ENCODE peak calls at places on chromosomes 2 and 18, in five cellular contexts. H, Y, Z, P and X are unnamed samples.
A peak's percentile ranks its signal among the peaks of the same experiment; 100 is the strongest.

GRCh38 chr2:143528021-143528420 is 398.8 kb downstream of the ARHGAP15 start:
- DNase-seq in H (no peak), Y (no peak), Z (no peak), P (no peak), X (no peak)

GRCh38 chr2:40450066-40450841 is 1.6 kb downstream of the SLC8A1 start:
- DNase-seq in H (no peak), Y (no peak), Z (no peak), P (no peak), X (no peak)

GRCh38 chr2:162221064-162221463 is 22.2 kb downstream of the FAP start:
- DNase-seq in H (peak; percentile 43), Y (peak; percentile 60), Z (peak; percentile 82), P (peak; percentile 47), X (peak; percentile 90)

GRCh38 chr2:113158884-113159553 is 14.8 kb upstream of the PSD4 start:
- DNase-seq in H (no peak), Y (no peak), Z (no peak), P (no peak), X (peak; percentile 30)

GRCh38 chr18:32930695-32931301 is 158.0 kb upstream of the KLHL14 start:
- DNase-seq in H (no peak), Y (no peak), Z (no peak), P (no peak), X (no peak)

GRCh38 chr2:71545572-71546274 is 92.4 kb downstream of the DYSF start:
- DNase-seq in H (peak; percentile 12), Y (peak; percentile 85), Z (peak; percentile 74), P (peak; percentile 66), X (no peak)

GRCh38 chr2:3138621-3139020 is 239.0 kb downstream of the EIPR1 start:
- DNase-seq in H (no peak), Y (no peak), Z (no peak), P (no peak), X (peak; percentile 71)

GRCh38 chr2:62966995-62967394 is 83.6 kb upstream of the OTX1 start:
- DNase-seq in H (no peak), Y (no peak), Z (no peak), P (no peak), X (no peak)

GRCh38 chr18:68445668-68446426 is 269.1 kb downstream of the TMX3 start:
- DNase-seq in H (no peak), Y (no peak), Z (no peak), P (no peak), X (no peak)

GRCh38 chr2:124325667-124326425 is 300.8 kb downstream of the CNTNAP5 start:
- DNase-seq in H (no peak), Y (no peak), Z (no peak), P (no peak), X (no peak)

GRCh38 chr18:74498712-74499629 is 2.8 kb downstream of the CNDP2 start:
- DNase-seq in H (no peak), Y (no peak), Z (peak; percentile 87), P (no peak), X (no peak)

GRCh38 chr18:25360301-25360899 is 8.4 kb upstream of the ZNF521 start:
- DNase-seq in H (no peak), Y (no peak), Z (no peak), P (no peak), X (no peak)

GRCh38 chr18:62865498-62865897 is 150.2 kb downstream of the PHLPP1 start:
- DNase-seq in H (no peak), Y (no peak), Z (no peak), P (no peak), X (no peak)

GRCh38 chr2:203737360-203737759 is 30.9 kb downstream of the CD28 start:
- DNase-seq in H (no peak), Y (no peak), Z (no peak), P (no peak), X (no peak)

GRCh38 chr18:2627821-2628276 is 27.7 kb upstream of the SMCHD1 start:
- DNase-seq in H (no peak), Y (no peak), Z (no peak), P (no peak), X (no peak)

GRCh38 chr2:219249203-219249980 is 3.7 kb upstream of the TUBA4B start:
- DNase-seq in H (peak; percentile 36), Y (no peak), Z (peak; percentile 91), P (no peak), X (no peak)

GRCh38 chr18:60485207-60485606 is 112.6 kb upstream of the MC4R start:
- DNase-seq in H (no peak), Y (no peak), Z (no peak), P (no peak), X (no peak)

GRCh38 chr2:147182260-147182659 is 662.6 kb upstream of the ACVR2A start:
- DNase-seq in H (no peak), Y (no peak), Z (no peak), P (no peak), X (no peak)

GRCh38 chr2:112004246-112004645 is 50.8 kb upstream of the TMEM87B start:
- DNase-seq in H (no peak), Y (no peak), Z (peak; percentile 88), P (no peak), X (no peak)

GRCh38 chr2:105375001-105375561 is 23.8 kb downstream of the FHL2 start:
- DNase-seq in H (no peak), Y (no peak), Z (no peak), P (no peak), X (no peak)

GRCh38 chr18:34999734-35000397 is 41.3 kb upstream of the MAPRE2 start:
- DNase-seq in H (no peak), Y (no peak), Z (no peak), P (no peak), X (no peak)